ENCODE peak calls at places on chromosomes 6 and 20, in ten cellular contexts. One of them, this sample, is unnamed. For H3K36me3 and H3K4me1, the result is how much of the 10 kb centered on the place peaks cover.

GRCh38 chr6:9250852-9251251 is 815.5 kb upstream of the SLC35B3 start:
- DNase-seq in ovary: no peak
- DNase-seq in transverse colon: peak
- DNase-seq in stomach: peak
- DNase-seq in K562: no peak
- DNase-seq in HepG2: peak
- DNase-seq in suprapubic skin: no peak
- DNase-seq in sigmoid colon: no peak
- DNase-seq in esophagus muscularis mucosa: no peak
- DNase-seq in GM12878: no peak
- DNase-seq in this sample: no peak

GRCh38 chr6:37679539-37680476 is 17.9 kb downstream of the MDGA1 start:
- DNase-seq in ovary: no peak
- DNase-seq in transverse colon: no peak
- DNase-seq in stomach: no peak
- DNase-seq in K562: no peak
- DNase-seq in HepG2: no peak
- DNase-seq in suprapubic skin: no peak
- DNase-seq in sigmoid colon: no peak
- DNase-seq in esophagus muscularis mucosa: no peak
- DNase-seq in GM12878: peak
- DNase-seq in this sample: no peak

GRCh38 chr6:47300417-47300816 is 9.3 kb downstream of the TNFRSF21 start:
- DNase-seq in ovary: no peak
- DNase-seq in transverse colon: no peak
- DNase-seq in stomach: no peak
- DNase-seq in K562: no peak
- DNase-seq in HepG2: no peak
- DNase-seq in suprapubic skin: no peak
- DNase-seq in sigmoid colon: no peak
- DNase-seq in esophagus muscularis mucosa: peak
- DNase-seq in GM12878: no peak
- DNase-seq in this sample: no peak

GRCh38 chr6:165701005-165701404 is 38.0 kb upstream of the PDE10A start:
- DNase-seq in ovary: no peak
- DNase-seq in transverse colon: no peak
- DNase-seq in stomach: no peak
- DNase-seq in K562: no peak
- DNase-seq in HepG2: no peak
- DNase-seq in suprapubic skin: no peak
- DNase-seq in sigmoid colon: no peak
- DNase-seq in esophagus muscularis mucosa: no peak
- DNase-seq in GM12878: no peak
- DNase-seq in this sample: no peak

GRCh38 chr6:72702421-72702820 is 80.6 kb downstream of the KCNQ5 start:
- DNase-seq in ovary: no peak
- DNase-seq in transverse colon: no peak
- DNase-seq in stomach: no peak
- DNase-seq in K562: no peak
- DNase-seq in HepG2: no peak
- DNase-seq in suprapubic skin: no peak
- DNase-seq in sigmoid colon: no peak
- DNase-seq in esophagus muscularis mucosa: no peak
- DNase-seq in GM12878: no peak
- DNase-seq in this sample: no peak

GRCh38 chr20:46483879-46484278 is 29.5 kb downstream of the ZNF334 start:
- DNase-seq in ovary: no peak
- DNase-seq in transverse colon: no peak
- DNase-seq in stomach: no peak
- DNase-seq in K562: no peak
- DNase-seq in HepG2: no peak
- DNase-seq in suprapubic skin: no peak
- DNase-seq in sigmoid colon: no peak
- DNase-seq in esophagus muscularis mucosa: no peak
- DNase-seq in GM12878: no peak
- DNase-seq in this sample: no peak

GRCh38 chr6:26743941-26744699 is 84.6 kb upstream of the ZNF322 start:
- DNase-seq in ovary: no peak
- DNase-seq in transverse colon: no peak
- DNase-seq in stomach: no peak
- DNase-seq in K562: peak
- DNase-seq in HepG2: no peak
- DNase-seq in suprapubic skin: no peak
- DNase-seq in sigmoid colon: no peak
- DNase-seq in esophagus muscularis mucosa: peak
- DNase-seq in GM12878: no peak
- DNase-seq in this sample: no peak

GRCh38 chr6:87667032-87667431 is 35.0 kb downstream of the AKIRIN2 start:
- DNase-seq in ovary: no peak
- DNase-seq in transverse colon: no peak
- DNase-seq in stomach: no peak
- DNase-seq in K562: no peak
- DNase-seq in HepG2: no peak
- DNase-seq in suprapubic skin: no peak
- DNase-seq in sigmoid colon: no peak
- DNase-seq in esophagus muscularis mucosa: no peak
- DNase-seq in GM12878: no peak
- DNase-seq in this sample: no peak

GRCh38 chr20:6769953-6770831 is 2.7 kb downstream of the BMP2 start:
- DNase-seq in ovary: peak
- DNase-seq in transverse colon: peak
- DNase-seq in stomach: peak
- DNase-seq in K562: no peak
- DNase-seq in HepG2: no peak
- DNase-seq in suprapubic skin: peak
- DNase-seq in sigmoid colon: peak
- DNase-seq in esophagus muscularis mucosa: no peak
- DNase-seq in GM12878: no peak
- DNase-seq in this sample: no peak

GRCh38 chr6:30828027-30828962 is 56.0 kb upstream of the DDR1 start:
- DNase-seq in ovary: peak
- DNase-seq in transverse colon: peak
- DNase-seq in stomach: peak
- DNase-seq in K562: peak
- DNase-seq in HepG2: peak
- DNase-seq in suprapubic skin: peak
- DNase-seq in sigmoid colon: peak
- DNase-seq in esophagus muscularis mucosa: peak
- DNase-seq in GM12878: no peak
- DNase-seq in this sample: peak

GRCh38 chr20:48665785-48666184 is 162.0 kb downstream of the PREX1 start:
- DNase-seq in ovary: no peak
- DNase-seq in transverse colon: no peak
- DNase-seq in stomach: no peak
- DNase-seq in K562: no peak
- DNase-seq in HepG2: no peak
- DNase-seq in suprapubic skin: no peak
- DNase-seq in sigmoid colon: no peak
- DNase-seq in esophagus muscularis mucosa: no peak
- DNase-seq in GM12878: no peak
- DNase-seq in this sample: no peak

GRCh38 chr20:62898970-62899632 is 27.2 kb downstream of the DIDO1 start:
- DNase-seq in ovary: no peak
- DNase-seq in transverse colon: no peak
- DNase-seq in stomach: no peak
- DNase-seq in K562: no peak
- DNase-seq in HepG2: no peak
- DNase-seq in suprapubic skin: peak
- DNase-seq in sigmoid colon: no peak
- DNase-seq in esophagus muscularis mucosa: no peak
- DNase-seq in GM12878: no peak
- DNase-seq in this sample: no peak

GRCh38 chr6:170019259-170020040 is 268.0 kb downstream of the ERMARD start:
- DNase-seq in ovary: no peak
- DNase-seq in transverse colon: no peak
- DNase-seq in stomach: peak
- DNase-seq in K562: no peak
- DNase-seq in HepG2: no peak
- DNase-seq in suprapubic skin: peak
- DNase-seq in sigmoid colon: peak
- DNase-seq in esophagus muscularis mucosa: no peak
- DNase-seq in GM12878: no peak
- DNase-seq in this sample: no peak

GRCh38 chr6:148943451-148943850 is 196.6 kb downstream of the UST start:
- DNase-seq in ovary: no peak
- DNase-seq in transverse colon: no peak
- DNase-seq in stomach: no peak
- DNase-seq in K562: no peak
- DNase-seq in HepG2: no peak
- DNase-seq in suprapubic skin: no peak
- DNase-seq in sigmoid colon: no peak
- DNase-seq in esophagus muscularis mucosa: no peak
- DNase-seq in GM12878: no peak
- DNase-seq in this sample: no peak

GRCh38 chr20:37346232-37346525 is 239 bp downstream of the SRC start:
- DNase-seq in ovary: no peak
- DNase-seq in transverse colon: no peak
- DNase-seq in stomach: no peak
- DNase-seq in K562: no peak
- DNase-seq in HepG2: no peak
- DNase-seq in suprapubic skin: peak
- DNase-seq in sigmoid colon: no peak
- DNase-seq in esophagus muscularis mucosa: no peak
- DNase-seq in GM12878: no peak
- DNase-seq in this sample: no peak

GRCh38 chr6:73487473-73487872 is 25.9 kb downstream of the MTO1 start:
- DNase-seq in ovary: no peak
- DNase-seq in transverse colon: no peak
- DNase-seq in stomach: no peak
- DNase-seq in K562: no peak
- DNase-seq in HepG2: no peak
- DNase-seq in suprapubic skin: no peak
- DNase-seq in sigmoid colon: no peak
- DNase-seq in esophagus muscularis mucosa: no peak
- DNase-seq in GM12878: no peak
- DNase-seq in this sample: no peak

DNA sequence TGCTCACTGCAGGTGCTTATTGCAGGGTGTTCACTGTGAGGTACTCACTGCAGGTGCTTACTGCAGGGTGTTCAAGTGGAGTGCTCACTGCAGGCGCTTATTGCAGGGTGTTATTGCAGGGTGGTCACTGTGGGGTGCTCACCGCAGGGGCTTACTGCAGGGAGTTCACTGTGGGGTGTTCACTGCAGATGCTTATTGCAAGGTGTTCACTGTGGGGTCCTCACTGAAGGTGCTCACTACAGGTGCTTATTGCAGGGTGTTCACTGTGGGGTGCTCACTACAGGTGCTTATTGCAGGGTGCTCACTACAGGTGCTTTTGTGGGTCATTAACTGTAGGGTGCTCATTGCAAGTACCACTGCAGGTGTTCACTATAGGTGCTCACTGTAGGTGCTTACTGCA is 20.2 kb downstream of the APMAP start:
- DNase-seq in ovary: no peak
- DNase-seq in transverse colon: peak
- DNase-seq in stomach: no peak
- DNase-seq in K562: no peak
- DNase-seq in HepG2: no peak
- DNase-seq in suprapubic skin: peak
- DNase-seq in sigmoid colon: peak
- DNase-seq in esophagus muscularis mucosa: no peak
- DNase-seq in GM12878: no peak
- DNase-seq in this sample: no peak
- H3K36me3 ChIP-seq in ovary: under half
- H3K36me3 ChIP-seq in transverse colon: under half
- H3K36me3 ChIP-seq in stomach: half or more
- H3K36me3 ChIP-seq in K562: under half
- H3K36me3 ChIP-seq in HepG2: under half
- H3K36me3 ChIP-seq in suprapubic skin: half or more
- H3K36me3 ChIP-seq in sigmoid colon: half or more
- H3K36me3 ChIP-seq in esophagus muscularis mucosa: half or more
- H3K36me3 ChIP-seq in GM12878: under half
- H3K36me3 ChIP-seq in this sample: under half

DNA sequence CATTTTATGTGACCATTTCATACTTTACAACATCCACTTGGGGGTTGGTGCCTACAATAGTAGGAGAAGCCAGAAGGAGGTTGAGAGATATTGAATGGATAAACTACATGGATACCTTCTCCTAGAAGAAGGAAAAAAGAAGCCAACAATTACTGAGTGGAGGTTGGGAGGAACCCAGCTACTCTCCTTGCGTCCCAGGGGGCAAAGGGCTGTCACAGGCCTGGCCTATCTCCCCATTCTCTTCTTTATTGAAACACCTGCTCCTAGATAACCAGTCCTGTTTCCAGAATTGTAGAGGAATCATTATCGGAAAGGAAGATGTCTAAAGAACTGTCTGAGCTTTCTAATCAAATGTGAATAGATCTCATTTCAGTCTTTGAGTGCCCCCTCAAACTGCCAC is 115.1 kb downstream of the MAP7 start:
- DNase-seq in ovary: no peak
- DNase-seq in transverse colon: no peak
- DNase-seq in stomach: no peak
- DNase-seq in K562: no peak
- DNase-seq in HepG2: no peak
- DNase-seq in suprapubic skin: no peak
- DNase-seq in sigmoid colon: no peak
- DNase-seq in esophagus muscularis mucosa: no peak
- DNase-seq in GM12878: no peak
- DNase-seq in this sample: no peak
- TF ChIP-seq EP300 in ovary: no peak
- TF ChIP-seq EP300 in transverse colon: no peak
- TF ChIP-seq EP300 in stomach: no peak
- TF ChIP-seq EP300 in K562: no peak
- TF ChIP-seq EP300 in HepG2: no peak
- TF ChIP-seq EP300 in suprapubic skin: no peak
- TF ChIP-seq EP300 in sigmoid colon: no peak
- TF ChIP-seq EP300 in esophagus muscularis mucosa: no peak
- TF ChIP-seq EP300 in GM12878: no peak
- TF ChIP-seq EP300 in this sample: no peak

GRCh38 chr6:119552016-119552415 is 202.5 kb upstream of the MAN1A1 start:
- DNase-seq in ovary: no peak
- DNase-seq in transverse colon: no peak
- DNase-seq in stomach: no peak
- DNase-seq in K562: no peak
- DNase-seq in HepG2: no peak
- DNase-seq in suprapubic skin: no peak
- DNase-seq in sigmoid colon: no peak
- DNase-seq in esophagus muscularis mucosa: no peak
- DNase-seq in GM12878: no peak
- DNase-seq in this sample: no peak
- H3K4me1 ChIP-seq in ovary: under half
- H3K4me1 ChIP-seq in transverse colon: under half
- H3K4me1 ChIP-seq in stomach: under half
- H3K4me1 ChIP-seq in K562: under half
- H3K4me1 ChIP-seq in HepG2: under half
- H3K4me1 ChIP-seq in suprapubic skin: under half
- H3K4me1 ChIP-seq in sigmoid colon: under half
- H3K4me1 ChIP-seq in esophagus muscularis mucosa: under half
- H3K4me1 ChIP-seq in GM12878: under half
- H3K4me1 ChIP-seq in this sample: under half

DNA sequence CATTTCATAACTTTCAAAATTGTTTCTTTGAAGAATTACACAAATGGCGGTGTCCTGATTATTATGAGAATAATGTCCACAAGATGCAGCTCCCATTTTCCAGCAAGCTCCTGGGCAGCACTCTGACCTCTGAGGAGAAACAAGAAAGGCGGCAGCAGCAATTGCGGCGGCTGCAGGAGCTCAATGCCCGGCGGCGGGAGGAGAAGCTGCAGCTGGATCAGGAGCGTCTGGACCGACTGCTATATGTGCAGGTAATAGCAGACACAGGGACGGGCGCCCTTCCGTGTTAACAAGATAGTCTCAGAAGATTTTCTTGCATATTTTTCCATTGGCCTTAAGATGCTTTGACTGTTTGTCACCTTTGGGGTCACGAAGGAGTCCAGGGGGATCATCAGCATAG is 6.7 kb downstream of the ACTR5 start:
- DNase-seq in ovary: no peak
- DNase-seq in transverse colon: no peak
- DNase-seq in stomach: no peak
- DNase-seq in K562: no peak
- DNase-seq in HepG2: no peak
- DNase-seq in suprapubic skin: no peak
- DNase-seq in sigmoid colon: no peak
- DNase-seq in esophagus muscularis mucosa: no peak
- DNase-seq in GM12878: no peak
- DNase-seq in this sample: no peak
- H3K36me3 ChIP-seq in ovary: under half
- H3K36me3 ChIP-seq in transverse colon: under half
- H3K36me3 ChIP-seq in stomach: under half
- H3K36me3 ChIP-seq in K562: half or more
- H3K36me3 ChIP-seq in HepG2: under half
- H3K36me3 ChIP-seq in suprapubic skin: half or more
- H3K36me3 ChIP-seq in sigmoid colon: under half
- H3K36me3 ChIP-seq in esophagus muscularis mucosa: half or more
- H3K36me3 ChIP-seq in GM12878: under half
- H3K36me3 ChIP-seq in this sample: under half